ENCODE peak calls at places on chromosome 15, in nine cellular contexts. One of them, this sample, is unnamed.

GRCh38 chr15:66893294-66893693 is 172.1 kb upstream of the SMAD3 start:
- DNase-seq in activated naive CD4-positive, alpha-beta T cell: no peak
- DNase-seq in AG04449: no peak
- DNase-seq in HTR-8/SVneo: no peak
- DNase-seq in B cell: no peak
- DNase-seq in fibroblast of pulmonary artery: no peak
- DNase-seq in C1 segment of cervical spinal cord: no peak
- DNase-seq in GDM1: no peak
- DNase-seq in omental fat pad: no peak
- DNase-seq in this sample: no peak

GRCh38 chr15:32651229-32651837 is 9.8 kb downstream of the SCG5 start:
- DNase-seq in activated naive CD4-positive, alpha-beta T cell: no peak
- DNase-seq in HTR-8/SVneo: peak; percentile 67
- DNase-seq in C1 segment of cervical spinal cord: peak; percentile 19
- DNase-seq in GDM1: peak; percentile 45
- DNase-seq in omental fat pad: no peak
- DNase-seq in fibroblast of pulmonary artery: peak; percentile 75
- DNase-seq in B cell: peak; percentile 47
- DNase-seq in AG04449: peak; percentile 33
- DNase-seq in this sample: no peak

GRCh38 chr15:83890584-83890983 is 236.7 kb downstream of the ADAMTSL3 start:
- DNase-seq in fibroblast of pulmonary artery: peak; percentile 53
- DNase-seq in HTR-8/SVneo: no peak
- DNase-seq in AG04449: no peak
- DNase-seq in GDM1: no peak
- DNase-seq in omental fat pad: no peak
- DNase-seq in C1 segment of cervical spinal cord: no peak
- DNase-seq in activated naive CD4-positive, alpha-beta T cell: no peak
- DNase-seq in B cell: no peak
- DNase-seq in this sample: no peak

GRCh38 chr15:92506506-92506905 is 112.8 kb downstream of the ST8SIA2 start:
- DNase-seq in HTR-8/SVneo: no peak
- DNase-seq in C1 segment of cervical spinal cord: no peak
- DNase-seq in GDM1: no peak
- DNase-seq in B cell: no peak
- DNase-seq in omental fat pad: no peak
- DNase-seq in AG04449: no peak
- DNase-seq in fibroblast of pulmonary artery: no peak
- DNase-seq in activated naive CD4-positive, alpha-beta T cell: no peak
- DNase-seq in this sample: no peak

GRCh38 chr15:69504352-69505040 is 51.9 kb downstream of the RPLP1 start:
- DNase-seq in fibroblast of pulmonary artery: no peak
- DNase-seq in omental fat pad: no peak
- DNase-seq in C1 segment of cervical spinal cord: no peak
- DNase-seq in AG04449: no peak
- DNase-seq in B cell: no peak
- DNase-seq in activated naive CD4-positive, alpha-beta T cell: no peak
- DNase-seq in GDM1: no peak
- DNase-seq in HTR-8/SVneo: no peak
- DNase-seq in this sample: no peak

GRCh38 chr15:88994286-88994685 is 81.1 kb upstream of the MFGE8 start:
- DNase-seq in C1 segment of cervical spinal cord: no peak
- DNase-seq in fibroblast of pulmonary artery: peak; percentile 17
- DNase-seq in GDM1: no peak
- DNase-seq in HTR-8/SVneo: no peak
- DNase-seq in activated naive CD4-positive, alpha-beta T cell: no peak
- DNase-seq in B cell: no peak
- DNase-seq in AG04449: no peak
- DNase-seq in omental fat pad: no peak
- DNase-seq in this sample: no peak

GRCh38 chr15:75947117-75947516 is 43.4 kb downstream of the FBXO22 start:
- DNase-seq in HTR-8/SVneo: peak; percentile 10
- DNase-seq in AG04449: peak; percentile 61
- DNase-seq in activated naive CD4-positive, alpha-beta T cell: no peak
- DNase-seq in B cell: no peak
- DNase-seq in fibroblast of pulmonary artery: peak; percentile 33
- DNase-seq in C1 segment of cervical spinal cord: no peak
- DNase-seq in GDM1: no peak
- DNase-seq in omental fat pad: no peak
- DNase-seq in this sample: peak; percentile 26

GRCh38 chr15:45546789-45547188 is 24.2 kb upstream of the SLC30A4 start:
- DNase-seq in omental fat pad: no peak
- DNase-seq in C1 segment of cervical spinal cord: no peak
- DNase-seq in B cell: no peak
- DNase-seq in GDM1: no peak
- DNase-seq in fibroblast of pulmonary artery: no peak
- DNase-seq in HTR-8/SVneo: no peak
- DNase-seq in AG04449: no peak
- DNase-seq in activated naive CD4-positive, alpha-beta T cell: no peak
- DNase-seq in this sample: no peak

GRCh38 chr15:52180196-52180835 is 10.9 kb downstream of the GNB5 start:
- DNase-seq in GDM1: no peak
- DNase-seq in omental fat pad: no peak
- DNase-seq in AG04449: no peak
- DNase-seq in HTR-8/SVneo: no peak
- DNase-seq in C1 segment of cervical spinal cord: no peak
- DNase-seq in activated naive CD4-positive, alpha-beta T cell: no peak
- DNase-seq in fibroblast of pulmonary artery: no peak
- DNase-seq in B cell: peak; percentile 66
- DNase-seq in this sample: no peak

GRCh38 chr15:79322945-79323344 is 12.0 kb downstream of the TMED3 start:
- DNase-seq in HTR-8/SVneo: no peak
- DNase-seq in C1 segment of cervical spinal cord: no peak
- DNase-seq in B cell: no peak
- DNase-seq in fibroblast of pulmonary artery: no peak
- DNase-seq in AG04449: no peak
- DNase-seq in activated naive CD4-positive, alpha-beta T cell: no peak
- DNase-seq in GDM1: no peak
- DNase-seq in omental fat pad: no peak
- DNase-seq in this sample: no peak

GRCh38 chr15:48389701-48390143 is 58.5 kb downstream of the DUT start:
- DNase-seq in fibroblast of pulmonary artery: peak; percentile 67
- DNase-seq in omental fat pad: no peak
- DNase-seq in B cell: no peak
- DNase-seq in C1 segment of cervical spinal cord: no peak
- DNase-seq in GDM1: no peak
- DNase-seq in HTR-8/SVneo: no peak
- DNase-seq in AG04449: no peak
- DNase-seq in activated naive CD4-positive, alpha-beta T cell: no peak
- DNase-seq in this sample: no peak

GRCh38 chr15:58966698-58967097 is 20.8 kb upstream of the RNF111 start:
- DNase-seq in C1 segment of cervical spinal cord: no peak
- DNase-seq in GDM1: no peak
- DNase-seq in activated naive CD4-positive, alpha-beta T cell: no peak
- DNase-seq in B cell: no peak
- DNase-seq in fibroblast of pulmonary artery: no peak
- DNase-seq in AG04449: no peak
- DNase-seq in omental fat pad: no peak
- DNase-seq in HTR-8/SVneo: no peak
- DNase-seq in this sample: no peak

This sample was measured in non-pigmented ciliary epithelial cell.